ENCODE peak calls at places on chromosomes 1 and 21, in nine cellular contexts. One of them, this sample, is unnamed.

GRCh38 chr1:46183119-46183842 is 7.0 kb upstream of the P3R3URF start:
- DNase-seq in stomach: peak
- DNase-seq in vagina: no peak
- DNase-seq in GM12891: no peak
- DNase-seq in suprapubic skin: no peak
- DNase-seq in A549: peak
- DNase-seq in K562: no peak
- DNase-seq in lower leg skin: peak
- DNase-seq in IMR-90: peak
- DNase-seq in this sample: peak

GRCh38 chr1:65832296-65832695 is 39.6 kb downstream of the PDE4B start:
- DNase-seq in stomach: no peak
- DNase-seq in vagina: no peak
- DNase-seq in GM12891: no peak
- DNase-seq in suprapubic skin: no peak
- DNase-seq in A549: no peak
- DNase-seq in K562: no peak
- DNase-seq in lower leg skin: no peak
- DNase-seq in IMR-90: peak
- DNase-seq in this sample: no peak

GRCh38 chr1:160046494-160047115 is 14.8 kb upstream of the PIGM start:
- DNase-seq in stomach: peak
- DNase-seq in vagina: peak
- DNase-seq in GM12891: no peak
- DNase-seq in suprapubic skin: no peak
- DNase-seq in A549: peak
- DNase-seq in K562: peak
- DNase-seq in lower leg skin: no peak
- DNase-seq in IMR-90: peak
- DNase-seq in this sample: peak

GRCh38 chr1:46605242-46605641 is 1.2 kb upstream of the MKNK1 start:
- DNase-seq in stomach: no peak
- DNase-seq in vagina: no peak
- DNase-seq in GM12891: no peak
- DNase-seq in suprapubic skin: no peak
- DNase-seq in A549: no peak
- DNase-seq in K562: no peak
- DNase-seq in lower leg skin: no peak
- DNase-seq in IMR-90: no peak
- DNase-seq in this sample: no peak

GRCh38 chr1:234437423-234438171 is 41.4 kb downstream of the TARBP1 start:
- DNase-seq in stomach: peak
- DNase-seq in vagina: no peak
- DNase-seq in GM12891: no peak
- DNase-seq in suprapubic skin: no peak
- DNase-seq in A549: no peak
- DNase-seq in K562: no peak
- DNase-seq in lower leg skin: no peak
- DNase-seq in IMR-90: no peak
- DNase-seq in this sample: no peak

GRCh38 chr1:119662034-119662437 is 14.0 kb upstream of the ZNF697 start:
- DNase-seq in stomach: no peak
- DNase-seq in vagina: no peak
- DNase-seq in GM12891: no peak
- DNase-seq in suprapubic skin: no peak
- DNase-seq in A549: no peak
- DNase-seq in K562: peak
- DNase-seq in lower leg skin: no peak
- DNase-seq in IMR-90: no peak
- DNase-seq in this sample: peak

GRCh38 chr1:226937940-226938725 is 2.0 kb upstream of the COQ8A start:
- DNase-seq in stomach: no peak
- DNase-seq in vagina: peak
- DNase-seq in GM12891: no peak
- DNase-seq in suprapubic skin: no peak
- DNase-seq in A549: no peak
- DNase-seq in K562: no peak
- DNase-seq in lower leg skin: no peak
- DNase-seq in IMR-90: no peak
- DNase-seq in this sample: no peak

GRCh38 chr21:45335151-45335760 is 47.6 kb upstream of the POFUT2 start:
- DNase-seq in stomach: no peak
- DNase-seq in vagina: no peak
- DNase-seq in GM12891: no peak
- DNase-seq in suprapubic skin: no peak
- DNase-seq in A549: no peak
- DNase-seq in K562: no peak
- DNase-seq in lower leg skin: no peak
- DNase-seq in IMR-90: no peak
- DNase-seq in this sample: no peak

GRCh38 chr1:6891781-6892579 is 106.7 kb downstream of the CAMTA1 start:
- DNase-seq in stomach: no peak
- DNase-seq in vagina: no peak
- DNase-seq in GM12891: no peak
- DNase-seq in suprapubic skin: no peak
- DNase-seq in A549: no peak
- DNase-seq in K562: no peak
- DNase-seq in lower leg skin: no peak
- DNase-seq in IMR-90: no peak
- DNase-seq in this sample: no peak

GRCh38 chr1:16434501-16434900 is 2.7 kb downstream of the SPATA21 start:
- DNase-seq in stomach: no peak
- DNase-seq in vagina: no peak
- DNase-seq in GM12891: no peak
- DNase-seq in suprapubic skin: no peak
- DNase-seq in A549: no peak
- DNase-seq in K562: no peak
- DNase-seq in lower leg skin: no peak
- DNase-seq in IMR-90: peak
- DNase-seq in this sample: no peak

GRCh38 chr1:40784141-40784770 is 669 bp downstream of the KCNQ4 start:
- DNase-seq in stomach: peak
- DNase-seq in vagina: no peak
- DNase-seq in GM12891: peak
- DNase-seq in suprapubic skin: no peak
- DNase-seq in A549: no peak
- DNase-seq in K562: peak
- DNase-seq in lower leg skin: no peak
- DNase-seq in IMR-90: no peak
- DNase-seq in this sample: no peak

GRCh38 chr1:220895412-220895946 is 16.2 kb downstream of the HLX start:
- DNase-seq in stomach: no peak
- DNase-seq in vagina: peak
- DNase-seq in GM12891: no peak
- DNase-seq in suprapubic skin: no peak
- DNase-seq in A549: no peak
- DNase-seq in K562: no peak
- DNase-seq in lower leg skin: no peak
- DNase-seq in IMR-90: no peak
- DNase-seq in this sample: no peak

GRCh38 chr21:44926364-44927101 is 5.8 kb upstream of the ITGB2 start:
- DNase-seq in stomach: no peak
- DNase-seq in vagina: no peak
- DNase-seq in GM12891: no peak
- DNase-seq in suprapubic skin: no peak
- DNase-seq in A549: no peak
- DNase-seq in K562: no peak
- DNase-seq in lower leg skin: no peak
- DNase-seq in IMR-90: peak
- DNase-seq in this sample: peak

GRCh38 chr1:145987926-145988325 is 8.5 kb downstream of the TXNIP start:
- DNase-seq in stomach: no peak
- DNase-seq in vagina: no peak
- DNase-seq in GM12891: no peak
- DNase-seq in suprapubic skin: no peak
- DNase-seq in A549: no peak
- DNase-seq in K562: no peak
- DNase-seq in lower leg skin: no peak
- DNase-seq in IMR-90: no peak
- DNase-seq in this sample: no peak

GRCh38 chr1:145991799-145992412 is 4.5 kb downstream of the TXNIP start:
- DNase-seq in stomach: peak
- DNase-seq in vagina: no peak
- DNase-seq in GM12891: no peak
- DNase-seq in suprapubic skin: no peak
- DNase-seq in A549: no peak
- DNase-seq in K562: peak
- DNase-seq in lower leg skin: peak
- DNase-seq in IMR-90: no peak
- DNase-seq in this sample: peak

GRCh38 chr1:145988773-145989172 is 7.6 kb downstream of the TXNIP start:
- DNase-seq in stomach: peak
- DNase-seq in vagina: no peak
- DNase-seq in GM12891: no peak
- DNase-seq in suprapubic skin: no peak
- DNase-seq in A549: no peak
- DNase-seq in K562: no peak
- DNase-seq in lower leg skin: no peak
- DNase-seq in IMR-90: no peak
- DNase-seq in this sample: peak

GRCh38 chr1:145992502-145992936 is 3.9 kb downstream of the TXNIP start:
- DNase-seq in stomach: peak
- DNase-seq in vagina: peak
- DNase-seq in GM12891: no peak
- DNase-seq in suprapubic skin: peak
- DNase-seq in A549: no peak
- DNase-seq in K562: no peak
- DNase-seq in lower leg skin: peak
- DNase-seq in IMR-90: no peak
- DNase-seq in this sample: peak

DNA sequence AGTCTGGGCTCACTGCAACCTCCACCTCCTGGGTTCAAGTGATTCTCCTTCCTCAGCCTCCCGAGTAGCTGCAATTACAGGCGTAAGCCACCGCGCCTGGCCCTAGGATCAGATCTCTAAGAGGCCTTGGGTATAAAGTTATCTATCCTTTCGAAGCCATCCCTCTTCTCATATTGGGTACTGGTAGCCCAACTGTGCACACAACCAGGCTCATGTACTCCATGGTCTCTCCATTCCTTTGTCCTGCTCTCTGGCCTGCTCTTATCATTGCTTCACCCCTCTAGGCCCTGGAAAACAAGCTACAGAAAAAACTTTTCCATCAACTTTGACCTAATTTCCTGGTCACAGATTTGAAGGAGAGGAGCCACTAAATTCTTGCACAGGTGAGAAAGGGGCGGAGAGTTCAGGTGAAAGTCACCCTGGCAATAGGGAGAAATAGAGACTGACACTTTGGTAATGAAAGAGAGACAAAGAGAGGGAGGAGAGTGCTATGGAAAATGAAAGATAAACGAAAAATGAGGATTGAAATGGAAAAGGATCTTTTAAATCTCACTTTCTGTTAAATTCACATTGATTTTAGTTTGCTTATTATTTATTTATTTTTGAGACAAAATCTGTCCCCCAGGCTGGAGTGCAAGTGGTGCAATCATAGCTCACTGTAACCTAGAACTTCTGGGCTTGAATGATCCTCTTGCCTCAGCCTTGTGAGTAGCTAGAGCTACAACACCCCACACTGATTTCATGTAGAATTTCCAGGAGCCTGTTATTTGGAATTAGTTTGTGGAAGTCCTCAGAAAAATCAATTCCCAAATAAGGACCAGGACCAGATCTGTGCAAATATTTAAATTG is 5.9 kb downstream of the TXNIP start:
- DNase-seq in stomach: peak
- DNase-seq in vagina: peak
- DNase-seq in GM12891: no peak
- DNase-seq in suprapubic skin: no peak
- DNase-seq in A549: no peak
- DNase-seq in K562: no peak
- DNase-seq in lower leg skin: no peak
- DNase-seq in IMR-90: no peak
- DNase-seq in this sample: peak
- TF ChIP-seq POLR2A in stomach: no peak
- TF ChIP-seq POLR2A in vagina: no peak
- TF ChIP-seq POLR2A in GM12891: peak
- TF ChIP-seq POLR2A in suprapubic skin: peak
- TF ChIP-seq POLR2A in A549: no peak
- TF ChIP-seq POLR2A in K562: peak
- TF ChIP-seq POLR2A in lower leg skin: peak
- TF ChIP-seq POLR2A in IMR-90: no peak
- TF ChIP-seq POLR2A in this sample: peak

GRCh38 chr1:161166669-161167548 is 683 bp downstream of the PPOX start:
- DNase-seq in stomach: no peak
- DNase-seq in vagina: peak
- DNase-seq in GM12891: no peak
- DNase-seq in suprapubic skin: no peak
- DNase-seq in A549: no peak
- DNase-seq in K562: peak
- DNase-seq in lower leg skin: no peak
- DNase-seq in IMR-90: no peak
- DNase-seq in this sample: no peak
- TF ChIP-seq POLR2A in stomach: no peak
- TF ChIP-seq POLR2A in vagina: no peak
- TF ChIP-seq POLR2A in GM12891: no peak
- TF ChIP-seq POLR2A in suprapubic skin: no peak
- TF ChIP-seq POLR2A in A549: no peak
- TF ChIP-seq POLR2A in K562: no peak
- TF ChIP-seq POLR2A in lower leg skin: no peak
- TF ChIP-seq POLR2A in IMR-90: no peak
- TF ChIP-seq POLR2A in this sample: no peak

DNA sequence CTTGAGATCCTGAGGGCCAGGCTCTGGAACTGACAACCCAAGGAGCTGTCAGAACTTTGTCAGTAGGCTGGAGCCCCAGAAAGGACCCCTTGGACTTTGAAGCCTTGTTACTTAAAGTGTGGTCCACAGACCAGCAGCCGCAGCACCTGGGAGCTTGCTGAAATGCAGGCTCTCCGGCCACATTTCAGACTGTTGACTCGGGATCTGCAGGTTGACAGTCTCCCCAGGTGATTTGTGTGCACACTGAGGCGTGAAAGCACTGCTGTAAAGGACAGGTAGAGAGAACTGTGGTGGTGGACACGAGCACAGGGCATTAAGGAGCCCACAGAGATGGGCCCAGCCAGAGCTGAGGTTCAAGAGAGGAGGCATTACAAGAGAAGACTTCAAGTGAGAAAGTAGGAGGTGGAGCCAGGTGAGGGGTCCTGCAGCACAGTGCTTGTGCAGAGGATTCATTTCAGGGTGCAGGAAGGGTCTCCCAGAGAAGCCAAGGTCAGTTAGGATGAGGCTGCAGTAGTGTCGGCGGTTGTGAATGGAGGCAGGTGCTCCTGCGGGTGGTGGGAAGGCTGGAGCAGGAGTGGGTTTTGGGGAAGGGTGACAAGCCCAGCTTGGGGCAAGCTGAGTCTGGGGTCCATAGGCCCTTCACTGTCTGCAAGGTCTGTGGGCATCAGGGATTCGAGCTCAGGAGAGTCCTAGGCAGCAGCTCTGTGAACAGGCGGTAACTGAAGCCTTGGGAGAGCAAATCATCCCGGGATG is 4.6 kb downstream of the HYI start:
- DNase-seq in stomach: no peak
- DNase-seq in vagina: peak
- DNase-seq in GM12891: no peak
- DNase-seq in suprapubic skin: no peak
- DNase-seq in A549: no peak
- DNase-seq in K562: no peak
- DNase-seq in lower leg skin: peak
- DNase-seq in IMR-90: no peak
- DNase-seq in this sample: no peak
- TF ChIP-seq POLR2A in stomach: no peak
- TF ChIP-seq POLR2A in vagina: no peak
- TF ChIP-seq POLR2A in GM12891: no peak
- TF ChIP-seq POLR2A in suprapubic skin: no peak
- TF ChIP-seq POLR2A in A549: no peak
- TF ChIP-seq POLR2A in K562: no peak
- TF ChIP-seq POLR2A in lower leg skin: no peak
- TF ChIP-seq POLR2A in IMR-90: no peak
- TF ChIP-seq POLR2A in this sample: no peak

GRCh38 chr1:23483327-23484252 is at the start of gene ASAP3:
- DNase-seq in stomach: peak
- DNase-seq in vagina: no peak
- DNase-seq in GM12891: no peak
- DNase-seq in suprapubic skin: peak
- DNase-seq in A549: no peak
- DNase-seq in K562: peak
- DNase-seq in lower leg skin: peak
- DNase-seq in IMR-90: peak
- DNase-seq in this sample: peak
- TF ChIP-seq POLR2A in stomach: no peak
- TF ChIP-seq POLR2A in vagina: peak
- TF ChIP-seq POLR2A in GM12891: no peak
- TF ChIP-seq POLR2A in suprapubic skin: no peak
- TF ChIP-seq POLR2A in A549: peak
- TF ChIP-seq POLR2A in K562: peak
- TF ChIP-seq POLR2A in lower leg skin: no peak
- TF ChIP-seq POLR2A in IMR-90: peak
- TF ChIP-seq POLR2A in this sample: no peak